ENCODE peak calls at places on chromosome 19, in seven cellular contexts. Z is cardiac fibroblast, P is astrocyte of the cerebellum, O is left ventricle myocardium inferior, F is mammary epithelial cell, A is Caco-2, N is kidney epithelial cell. L is an unnamed sample.

GRCh38 chr19:35302446-35302845 is 10.5 kb downstream of the MAG start:
- DNase-seq in A (no peak), Z (no peak), N (no peak), P (no peak), O (no peak), F (no peak), L (no peak)

GRCh38 chr19:30518965-30519606 is 146.9 kb downstream of the ZNF536 start:
- DNase-seq in O (no peak), Z (no peak), F (no peak), P (no peak), N (no peak), A (no peak), L (no peak)

GRCh38 chr19:7512400-7512851 is 3.5 kb upstream of the ZNF358 start:
- DNase-seq in A (no peak), Z (no peak), O (no peak), P (no peak), N (no peak), F (no peak), L (no peak)

GRCh38 chr19:3389876-3390361 is 23.5 kb downstream of the NFIC start:
- DNase-seq in F (no peak), Z (peak), A (no peak), O (no peak), N (no peak), P (no peak), L (no peak)

GRCh38 chr19:40803857-40804782 is 5.1 kb downstream of the EGLN2 start:
- DNase-seq in N (no peak), O (peak), A (no peak), P (no peak), F (no peak), Z (no peak), L (no peak)

GRCh38 chr19:34793562-34793961 is 20.5 kb upstream of the ZNF599 start:
- DNase-seq in P (no peak), N (no peak), F (no peak), O (no peak), A (no peak), Z (no peak), L (no peak)

GRCh38 chr19:30682576-30683536 is 310.7 kb downstream of the ZNF536 start:
- DNase-seq in A (peak), O (peak), N (no peak), P (peak), Z (peak), F (peak), L (peak)

GRCh38 chr19:31304877-31305312 is 44.3 kb downstream of the TSHZ3 start:
- DNase-seq in F (no peak), A (no peak), Z (peak), P (no peak), O (no peak), N (no peak), L (peak)

GRCh38 chr19:29504454-29504853 is 21.3 kb upstream of the VSTM2B start:
- DNase-seq in P (no peak), A (no peak), O (no peak), Z (no peak), F (no peak), N (no peak), L (no peak)

GRCh38 chr19:32870981-32871451 is 1.4 kb upstream of the SLC7A9 start:
- DNase-seq in P (no peak), O (no peak), N (no peak), F (no peak), Z (no peak), A (no peak), L (no peak)

GRCh38 chr19:17762505-17763229 is 11.4 kb downstream of the FCHO1 start:
- DNase-seq in A (peak), P (peak), Z (peak), N (no peak), O (no peak), F (no peak), L (no peak)

GRCh38 chr19:3224346-3225325 is at the start of gene CELF5:
- DNase-seq in A (no peak), P (no peak), N (no peak), Z (peak), F (no peak), O (peak), L (no peak)

GRCh38 chr19:48548253-48548911 is 3.6 kb upstream of the SULT2B1 start:
- DNase-seq in O (no peak), P (no peak), N (no peak), Z (no peak), A (no peak), F (no peak), L (no peak)

GRCh38 chr19:5418676-5419075 is 36.5 kb upstream of the ZNRF4 start:
- DNase-seq in A (no peak), P (no peak), F (no peak), O (no peak), Z (no peak), N (no peak), L (no peak)

GRCh38 chr19:39746836-39747529 is 9.2 kb upstream of the CLC start:
- DNase-seq in Z (no peak), N (no peak), P (no peak), A (no peak), O (no peak), F (no peak), L (no peak)

GRCh38 chr19:7851623-7852500 is 21.8 kb downstream of the EVI5L start:
- DNase-seq in O (no peak), F (no peak), N (no peak), A (no peak), P (no peak), Z (no peak), L (no peak)

GRCh38 chr19:6745965-6746364 is 6.5 kb downstream of the TRIP10 start:
- DNase-seq in A (no peak), N (no peak), O (no peak), P (no peak), Z (no peak), F (no peak), L (no peak)

GRCh38 chr19:51525731-51526130 is 5.7 kb downstream of the SIGLEC6 start:
- DNase-seq in O (no peak), A (no peak), Z (no peak), F (no peak), P (no peak), N (no peak), L (no peak)

GRCh38 chr19:33775731-33776487 is 20.8 kb upstream of the KCTD15 start:
- DNase-seq in O (no peak), A (no peak), F (no peak), P (no peak), N (no peak), Z (no peak), L (no peak)

GRCh38 chr19:52397310-52398090 is at the start of gene ZNF528:
- DNase-seq in Z (peak), A (peak), F (peak), P (peak), O (peak), N (peak), L (peak)

GRCh38 chr19:43950834-43951626 is at the start of gene ZNF221:
- DNase-seq in N (peak), Z (peak), O (peak), F (peak), P (peak), A (peak), L (peak)

GRCh38 chr19:58455306-58455705 is 3.9 kb downstream of the ZNF324B start:
- DNase-seq in F (no peak), O (no peak), P (no peak), A (no peak), N (no peak), Z (no peak), L (no peak)

GRCh38 chr19:49056101-49056901 is 1.2 kb downstream of the CGB7 start:
- DNase-seq in F (peak), N (peak), P (no peak), O (peak), Z (peak), A (peak), L (no peak)

DNA sequence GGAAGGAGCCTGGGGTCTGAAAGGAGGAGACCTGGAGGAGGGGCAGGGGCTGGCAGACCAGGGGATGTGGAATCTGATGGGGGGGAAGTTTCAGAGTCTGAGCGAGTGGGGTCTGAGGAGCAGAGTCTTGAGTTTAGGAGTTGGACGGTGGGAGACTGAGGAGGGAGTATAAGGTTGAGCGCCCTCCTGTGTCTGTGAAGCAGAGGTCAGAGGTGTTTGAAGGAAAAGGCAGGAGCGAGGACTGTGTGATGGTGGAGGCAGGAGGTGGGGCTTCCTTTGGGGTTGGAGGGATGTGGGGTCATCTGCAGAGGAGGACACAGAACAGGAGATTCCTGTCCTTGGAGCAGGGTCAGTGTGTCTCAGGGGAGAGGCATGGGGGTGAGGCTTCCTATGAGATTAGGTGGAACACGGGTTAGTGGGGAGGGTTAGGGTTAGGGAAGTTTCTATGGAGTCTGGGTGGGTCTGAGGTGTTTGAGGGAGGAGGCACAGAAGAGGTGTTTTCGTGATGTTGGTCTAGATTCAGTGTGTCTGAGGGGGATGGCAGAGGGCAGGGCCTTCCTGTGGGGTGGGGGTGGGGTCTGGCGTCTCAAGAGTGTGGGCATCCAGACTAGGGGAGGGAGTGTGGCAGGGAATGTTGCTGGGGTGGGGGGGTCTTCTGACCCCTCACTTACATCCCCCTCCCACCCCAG is 8.3 kb downstream of the RYR1 start:
- DNase-seq in N (no peak), P (no peak), F (no peak), O (no peak), Z (peak), A (no peak), L (no peak)
- TF ChIP-seq CTCF in N (peak), P (no peak), F (no peak), O (no peak), Z (no peak), A (no peak), L (no peak)

GRCh38 chr19:20926796-20927195 is 3.7 kb downstream of the ZNF85 start:
- DNase-seq in P (no peak), F (peak), A (no peak), N (no peak), Z (no peak), O (no peak), L (no peak)

GRCh38 chr19:20923077-20923871 is at the start of gene ZNF85:
- DNase-seq in P (peak), Z (peak), F (peak), N (peak), O (peak), A (no peak), L (peak)

GRCh38 chr19:20928371-20928770 is 5.3 kb downstream of the ZNF85 start:
- DNase-seq in O (no peak), P (peak), Z (peak), A (no peak), F (peak), N (no peak), L (peak)

DNA sequence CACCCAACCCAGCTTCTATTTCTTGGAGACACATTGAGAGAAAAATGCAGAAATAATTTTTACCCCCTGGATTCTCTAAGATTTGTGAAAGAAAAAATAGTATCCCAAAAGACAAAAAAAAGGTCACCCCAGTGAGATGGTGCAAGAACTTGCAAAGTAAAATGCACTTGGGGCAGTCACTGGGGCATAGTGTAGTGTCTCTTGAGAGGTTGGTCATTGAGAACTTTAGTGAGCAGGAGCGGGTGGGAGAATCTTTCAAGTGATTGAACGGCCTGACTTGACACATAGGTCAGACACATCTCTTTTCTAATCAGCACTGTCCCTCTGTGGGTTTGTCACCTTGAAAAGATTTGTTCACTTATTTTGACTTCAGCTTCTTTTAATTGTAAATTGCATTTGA is 2.4 kb downstream of the ZNF85 start:
- DNase-seq in F (no peak), P (no peak), O (no peak), A (no peak), N (no peak), Z (no peak), L (no peak)
- H3K4me3 ChIP-seq in F (no peak), P (no peak), O (no peak), A (no peak), N (no peak), Z (no peak), L (no peak)

DNA sequence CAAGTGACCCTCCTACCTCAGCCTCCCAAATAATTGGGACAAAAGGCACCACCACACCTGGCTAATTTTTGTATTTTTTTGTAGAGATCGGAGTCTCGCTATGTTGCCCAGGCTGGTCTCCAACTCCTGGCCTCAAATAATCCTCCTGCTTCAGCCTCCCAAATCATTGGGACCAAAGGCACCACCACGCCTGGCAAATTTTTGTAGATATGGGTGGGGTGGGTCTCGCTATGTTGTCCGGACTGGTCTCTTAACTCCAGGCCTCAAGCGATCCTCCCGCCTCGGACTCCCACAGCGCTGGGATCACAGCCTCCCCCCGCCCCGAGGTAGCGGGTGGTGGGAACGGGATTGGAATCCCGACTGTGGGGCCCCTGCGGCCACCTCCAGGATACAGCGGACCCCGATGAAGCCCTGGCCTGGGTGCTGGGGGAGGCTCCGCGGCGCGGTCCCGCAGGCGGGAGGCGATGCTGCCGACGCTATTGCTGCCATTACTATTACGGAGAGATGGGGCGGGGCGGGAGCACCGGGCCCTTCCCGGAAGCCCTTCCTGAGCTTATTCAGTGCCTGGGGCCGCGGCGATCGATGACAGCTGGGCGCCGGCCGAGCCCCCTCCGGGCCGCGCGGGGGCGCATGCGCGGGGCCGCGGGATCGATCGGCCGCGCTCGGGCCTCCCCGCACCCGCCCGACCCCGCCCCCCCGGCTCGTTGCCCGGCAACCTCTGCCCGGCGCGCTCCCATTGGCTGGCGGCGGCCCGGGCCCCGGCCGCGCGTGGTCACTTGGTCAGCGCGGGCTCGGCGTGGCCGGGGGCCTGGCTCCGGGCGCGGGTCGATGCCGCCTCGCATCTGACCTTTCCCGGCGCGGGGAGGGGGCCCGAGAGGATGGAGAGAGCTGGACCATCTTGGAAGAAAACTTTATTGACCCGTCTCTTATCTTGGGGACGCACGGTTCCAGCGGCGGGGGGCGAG is 27.9 kb upstream of the ONECUT3 start:
- DNase-seq in Z (peak), P (no peak), N (no peak), O (peak), F (peak), A (peak), L (no peak)
- TF ChIP-seq CTCF in Z (no peak), P (no peak), N (no peak), O (no peak), F (no peak), A (no peak), L (no peak)

DNA sequence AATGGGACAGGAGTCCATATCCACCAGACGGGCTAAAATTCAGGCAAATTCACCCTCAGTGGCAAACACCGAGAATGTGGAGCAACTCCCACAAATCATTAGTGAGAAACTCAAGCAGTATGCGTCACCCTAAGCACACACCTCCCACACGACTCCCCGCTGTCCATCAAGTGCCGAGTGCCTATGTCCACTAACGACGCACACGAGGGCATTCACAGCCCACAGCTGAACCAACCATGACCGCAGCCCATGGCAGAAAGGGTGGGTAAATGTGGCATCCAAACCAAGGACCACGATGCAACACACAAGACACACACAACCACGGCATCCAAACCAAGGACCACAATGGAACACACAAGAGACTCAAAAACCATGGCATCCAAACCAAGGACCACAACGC is 22.0 kb downstream of the MIER2 start:
- DNase-seq in O (no peak), Z (no peak), P (no peak), A (no peak), F (no peak), N (no peak), L (no peak)
- H3K4me3 ChIP-seq in O (no peak), Z (no peak), P (no peak), A (no peak), F (no peak), N (no peak), L (no peak)